ENCODE peak calls at places on chromosomes 5 and 9, in ten cellular contexts. N is endothelial cell, F is nephron progenitor cell, S is astrocyte of the spinal cord, Z is WERI-Rb-1, R is progenitor cell of endocrine pancreas, G is GM12865, A is fibroblast of the aortic adventitia, O is fibroblast of lung, B is Calu3. P is an unnamed sample.

GRCh38 chr9:135526089-135526729 is 5.0 kb downstream of the LCN1 start:
- DNase-seq in N (no peak), F (no peak), S (no peak), Z (no peak), R (no peak), G (no peak), A (no peak), O (no peak), B (no peak), P (no peak)

GRCh38 chr9:3865373-3865772 is 339.6 kb upstream of the RFX3 start:
- DNase-seq in N (no peak), F (no peak), S (peak), Z (no peak), R (no peak), G (no peak), A (peak), O (peak), B (no peak), P (no peak)

GRCh38 chr5:112228672-112229071 is 190.4 kb downstream of the EPB41L4A start:
- DNase-seq in N (no peak), F (no peak), S (peak), Z (no peak), R (no peak), G (no peak), A (peak), O (peak), B (peak), P (no peak)

GRCh38 chr5:140174472-140175366 is at the start of gene CYSTM1:
- DNase-seq in N (peak), F (peak), S (peak), Z (peak), R (peak), G (peak), A (peak), O (peak), B (peak), P (peak)

GRCh38 chr9:90088411-90088810 is 483.6 kb downstream of the GADD45G start:
- DNase-seq in N (no peak), F (no peak), S (no peak), Z (no peak), R (no peak), G (no peak), A (no peak), O (no peak), B (no peak), P (no peak)

GRCh38 chr5:104998169-104998568 is 1435.6 kb upstream of the NUDT12 start:
- DNase-seq in N (no peak), F (no peak), S (no peak), Z (no peak), R (no peak), G (no peak), A (no peak), O (no peak), B (no peak), P (no peak)

GRCh38 chr9:125486576-125486975 is 220.4 kb downstream of the MAPKAP1 start:
- DNase-seq in N (no peak), F (no peak), S (no peak), Z (no peak), R (no peak), G (no peak), A (peak), O (peak), B (no peak), P (no peak)

GRCh38 chr5:13648822-13649221 is 295.7 kb downstream of the DNAH5 start:
- DNase-seq in N (no peak), F (no peak), S (no peak), Z (no peak), R (no peak), G (no peak), A (no peak), O (no peak), B (no peak), P (no peak)

GRCh38 chr5:180302256-180302655 is 10.4 kb upstream of the MAPK9 start:
- DNase-seq in N (no peak), F (no peak), S (no peak), Z (no peak), R (no peak), G (no peak), A (no peak), O (no peak), B (no peak), P (no peak)

GRCh38 chr5:123037104-123037418 is 536 bp upstream of the PPIC start:
- DNase-seq in N (no peak), F (no peak), S (no peak), Z (no peak), R (no peak), G (no peak), A (peak), O (no peak), B (no peak), P (no peak)

GRCh38 chr5:169548315-169548714 is 35.3 kb upstream of the SPDL1 start:
- DNase-seq in N (no peak), F (no peak), S (peak), Z (no peak), R (no peak), G (peak), A (peak), O (peak), B (no peak), P (no peak)

GRCh38 chr5:59317023-59317771 is 576.3 kb downstream of the PDE4D start:
- DNase-seq in N (no peak), F (no peak), S (peak), Z (no peak), R (no peak), G (no peak), A (peak), O (peak), B (no peak), P (no peak)

GRCh38 chr5:79020861-79021561 is 35.9 kb upstream of the ARSB start:
- DNase-seq in N (peak), F (peak), S (peak), Z (peak), R (peak), G (peak), A (peak), O (peak), B (peak), P (peak)

GRCh38 chr5:57738787-57739186 is 256.2 kb upstream of the ACTBL2 start:
- DNase-seq in N (no peak), F (no peak), S (no peak), Z (no peak), R (no peak), G (no peak), A (no peak), O (no peak), B (no peak), P (no peak)

GRCh38 chr5:124692324-124692723 is 54.1 kb downstream of the ZNF608 start:
- DNase-seq in N (no peak), F (no peak), S (peak), Z (no peak), R (no peak), G (no peak), A (peak), O (peak), B (no peak), P (no peak)

GRCh38 chr5:172009536-172010270 is 3.3 kb upstream of the FBXW11 start:
- DNase-seq in N (no peak), F (no peak), S (no peak), Z (no peak), R (no peak), G (no peak), A (no peak), O (no peak), B (no peak), P (no peak)

GRCh38 chr5:153629027-153629426 is 138.6 kb downstream of the GRIA1 start:
- DNase-seq in N (peak), F (peak), S (peak), Z (peak), R (no peak), G (no peak), A (peak), O (peak), B (peak), P (no peak)
- TF ChIP-seq CTCF in N (no peak), F (no peak), S (peak), Z (peak), R (no peak), G (no peak), A (peak), O (peak), B (no peak), P (no peak)

DNA sequence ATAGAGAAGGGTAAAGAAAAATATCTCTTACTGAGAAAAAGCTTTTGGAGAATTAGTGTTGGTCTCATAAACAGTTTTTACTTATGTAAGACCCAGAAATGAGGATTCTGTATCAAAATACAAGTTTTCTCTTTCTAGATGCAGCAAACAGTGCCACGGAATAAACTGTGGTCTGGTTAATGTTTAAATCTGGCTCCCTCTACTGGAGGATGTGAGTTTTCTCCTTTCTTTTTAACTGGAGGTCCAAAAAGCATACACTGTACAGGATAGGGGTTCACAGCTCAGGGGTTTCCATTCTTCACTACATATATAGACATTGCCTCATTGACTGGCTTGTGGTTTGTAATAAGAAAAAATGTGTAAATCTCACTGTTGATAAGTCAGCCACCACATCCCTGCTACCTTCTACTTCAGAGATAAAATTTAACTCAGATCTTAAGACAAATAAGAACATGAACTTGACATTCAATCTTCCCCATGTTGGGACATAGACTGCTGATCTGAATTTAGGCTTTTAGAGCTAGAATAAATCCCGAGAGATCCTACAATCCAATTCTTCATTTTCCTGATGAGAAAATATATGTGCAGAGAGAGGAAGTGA is 98.9 kb downstream of the CFAP95 start:
- DNase-seq in N (no peak), F (peak), S (peak), Z (no peak), R (no peak), G (peak), A (peak), O (peak), B (no peak), P (peak)
- TF ChIP-seq CTCF in N (peak), F (peak), S (peak), Z (peak), R (peak), G (peak), A (peak), O (peak), B (peak), P (peak)

GRCh38 chr5:154165886-154166285 is 24.6 kb upstream of the GALNT10 start:
- DNase-seq in N (no peak), F (peak), S (no peak), Z (peak), R (no peak), G (no peak), A (no peak), O (no peak), B (no peak), P (no peak)

GRCh38 chr5:154166901-154167791 is 23.4 kb upstream of the GALNT10 start:
- DNase-seq in N (no peak), F (no peak), S (no peak), Z (no peak), R (no peak), G (no peak), A (no peak), O (no peak), B (no peak), P (no peak)

GRCh38 chr5:154162475-154163217 is 27.9 kb upstream of the GALNT10 start:
- DNase-seq in N (no peak), F (peak), S (no peak), Z (peak), R (no peak), G (no peak), A (no peak), O (peak), B (no peak), P (no peak)

GRCh38 chr5:154164182-154164581 is 26.4 kb upstream of the GALNT10 start:
- DNase-seq in N (no peak), F (no peak), S (no peak), Z (no peak), R (no peak), G (no peak), A (no peak), O (no peak), B (no peak), P (no peak)

GRCh38 chr5:154163327-154163997 is 27.1 kb upstream of the GALNT10 start:
- DNase-seq in N (no peak), F (no peak), S (no peak), Z (peak), R (no peak), G (no peak), A (no peak), O (no peak), B (no peak), P (no peak)
- TF ChIP-seq CTCF in N (no peak), F (no peak), S (no peak), Z (no peak), R (no peak), G (no peak), A (no peak), O (no peak), B (no peak), P (no peak)

DNA sequence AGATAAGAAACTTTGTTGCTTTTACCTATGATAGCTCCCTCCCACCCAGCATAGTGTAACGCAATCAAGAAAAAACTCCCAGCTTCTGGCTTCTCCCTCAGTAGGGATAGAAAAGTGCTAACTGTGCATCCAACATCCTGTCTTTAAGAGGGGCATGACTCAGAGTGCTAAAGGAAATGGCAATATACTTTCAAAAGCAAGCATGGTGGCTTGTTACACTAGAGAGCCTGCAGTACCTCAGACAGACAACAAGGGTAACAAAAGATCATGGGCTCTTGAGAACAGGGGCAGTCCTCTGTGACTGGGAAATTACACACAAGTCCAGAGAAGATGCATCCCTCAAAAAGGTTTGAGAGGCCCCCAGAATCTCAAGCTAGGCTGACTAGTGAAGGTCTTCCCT is 37.8 kb downstream of the PRELID2 start:
- DNase-seq in N (no peak), F (no peak), S (peak), Z (no peak), R (no peak), G (no peak), A (peak), O (peak), B (no peak), P (no peak)
- TF ChIP-seq CTCF in N (no peak), F (no peak), S (no peak), Z (no peak), R (no peak), G (no peak), A (no peak), O (no peak), B (no peak), P (no peak)

GRCh38 chr9:120712539-120713031 is 1.7 kb downstream of the MEGF9 start:
- DNase-seq in N (no peak), F (no peak), S (no peak), Z (no peak), R (no peak), G (no peak), A (no peak), O (no peak), B (no peak), P (no peak)

GRCh38 chr9:120714088-120714845 is at the start of gene MEGF9:
- DNase-seq in N (peak), F (peak), S (peak), Z (peak), R (peak), G (peak), A (peak), O (peak), B (peak), P (peak)

GRCh38 chr9:120711841-120712538 is 2.3 kb downstream of the MEGF9 start:
- DNase-seq in N (no peak), F (no peak), S (no peak), Z (no peak), R (no peak), G (peak), A (peak), O (peak), B (no peak), P (no peak)

GRCh38 chr9:120714846-120715231 is 569 bp upstream of the MEGF9 start:
- DNase-seq in N (no peak), F (peak), S (no peak), Z (no peak), R (peak), G (no peak), A (no peak), O (no peak), B (no peak), P (no peak)

DNA sequence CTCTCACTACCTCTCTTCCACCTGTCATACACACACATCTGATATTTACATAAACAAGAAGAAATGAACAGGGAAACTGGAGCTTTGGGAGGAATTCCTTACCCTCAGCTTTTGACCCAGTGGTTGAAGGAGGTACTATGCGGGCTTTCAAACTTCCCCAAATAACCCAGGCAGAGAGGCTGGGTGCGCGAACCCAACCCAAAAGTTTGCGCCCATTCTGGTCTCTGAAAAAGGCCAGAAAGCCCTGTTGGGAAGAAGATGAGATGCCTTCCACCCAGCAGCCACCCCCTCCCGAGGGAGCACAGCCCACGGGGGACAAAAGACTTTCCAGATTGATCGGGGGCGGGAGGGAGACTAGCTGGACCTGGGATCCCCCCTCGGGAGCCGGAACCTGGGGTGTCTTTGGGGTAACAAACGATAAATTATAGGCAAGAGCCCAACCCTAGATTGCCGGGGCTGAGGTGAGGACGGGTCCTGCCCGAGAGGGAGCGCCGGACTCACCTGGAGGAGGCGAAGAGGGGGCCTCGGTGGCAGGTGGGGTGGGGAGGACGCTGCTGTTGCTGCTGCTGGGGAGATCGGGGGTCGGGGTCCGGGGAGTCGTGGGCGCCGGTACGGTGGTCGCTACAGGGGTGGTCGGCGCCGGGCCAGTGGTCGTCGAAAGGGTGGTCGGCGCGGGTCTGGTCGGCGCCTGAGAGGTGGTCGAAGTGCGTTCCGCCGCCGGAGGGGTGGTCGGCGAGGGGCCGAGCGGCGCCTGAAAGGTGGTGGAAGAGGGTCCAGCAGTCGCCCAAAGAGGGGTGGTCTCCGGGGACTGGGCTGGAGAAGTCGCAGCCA is 798 bp downstream of the MEGF9 start:
- DNase-seq in N (peak), F (no peak), S (no peak), Z (peak), R (peak), G (no peak), A (peak), O (peak), B (peak), P (peak)
- TF ChIP-seq CTCF in N (peak), F (no peak), S (no peak), Z (no peak), R (peak), G (no peak), A (peak), O (no peak), B (no peak), P (no peak)